ENCODE peak calls at places on chromosomes 16 and 17, in six cellular contexts. One of them, this sample, is unnamed. For H3K4me1 and H3K9me3, the result is how much of the 10 kb centered on the place peaks cover.

GRCh38 chr16:85321856-85322271 is 209.6 kb upstream of the CIBAR2 start:
- DNase-seq in IMR-90: peak
- DNase-seq in colonic mucosa: peak
- DNase-seq in tibial nerve: peak
- DNase-seq in adrenal gland: peak
- DNase-seq in body of pancreas: peak
- DNase-seq in this sample: no peak

GRCh38 chr17:40884708-40885512 is at the start of gene KRT20:
- DNase-seq in tibial nerve: no peak
- DNase-seq in adrenal gland: no peak
- DNase-seq in IMR-90: no peak
- DNase-seq in body of pancreas: no peak
- DNase-seq in colonic mucosa: peak
- DNase-seq in this sample: no peak

GRCh38 chr16:68363847-68364600 is 53.2 kb downstream of the PRMT7 start:
- DNase-seq in body of pancreas: no peak
- DNase-seq in IMR-90: peak
- DNase-seq in colonic mucosa: no peak
- DNase-seq in adrenal gland: peak
- DNase-seq in tibial nerve: no peak
- DNase-seq in this sample: no peak

GRCh38 chr17:45316271-45317112 is at the start of gene MAP3K14:
- DNase-seq in tibial nerve: no peak
- DNase-seq in IMR-90: peak
- DNase-seq in adrenal gland: peak
- DNase-seq in body of pancreas: peak
- DNase-seq in colonic mucosa: peak
- DNase-seq in this sample: peak

GRCh38 chr17:43790311-43790940 is 10.2 kb downstream of the CFAP97D1 start:
- DNase-seq in colonic mucosa: no peak
- DNase-seq in adrenal gland: no peak
- DNase-seq in IMR-90: no peak
- DNase-seq in tibial nerve: no peak
- DNase-seq in body of pancreas: no peak
- DNase-seq in this sample: no peak

GRCh38 chr17:55584055-55584685 is 72.9 kb upstream of the SMIM36 start:
- DNase-seq in colonic mucosa: no peak
- DNase-seq in adrenal gland: no peak
- DNase-seq in body of pancreas: no peak
- DNase-seq in IMR-90: peak
- DNase-seq in tibial nerve: no peak
- DNase-seq in this sample: no peak

GRCh38 chr17:71917715-71918114 is 203.1 kb upstream of the SOX9 start:
- DNase-seq in body of pancreas: no peak
- DNase-seq in adrenal gland: no peak
- DNase-seq in colonic mucosa: no peak
- DNase-seq in IMR-90: no peak
- DNase-seq in tibial nerve: no peak
- DNase-seq in this sample: no peak

GRCh38 chr16:12057276-12057675 is 80.7 kb downstream of the SNX29 start:
- DNase-seq in body of pancreas: no peak
- DNase-seq in colonic mucosa: no peak
- DNase-seq in IMR-90: peak
- DNase-seq in adrenal gland: no peak
- DNase-seq in tibial nerve: no peak
- DNase-seq in this sample: no peak

GRCh38 chr16:48426244-48427135 is 41.3 kb upstream of the SIAH1 start:
- DNase-seq in body of pancreas: no peak
- DNase-seq in adrenal gland: no peak
- DNase-seq in tibial nerve: no peak
- DNase-seq in IMR-90: peak
- DNase-seq in colonic mucosa: no peak
- DNase-seq in this sample: no peak

GRCh38 chr16:5044011-5044540 is 10.3 kb upstream of the NAGPA start:
- DNase-seq in tibial nerve: no peak
- DNase-seq in body of pancreas: no peak
- DNase-seq in colonic mucosa: no peak
- DNase-seq in adrenal gland: no peak
- DNase-seq in IMR-90: no peak
- DNase-seq in this sample: no peak

GRCh38 chr17:61400786-61401279 is 1.2 kb downstream of the TBX2 start:
- DNase-seq in IMR-90: no peak
- DNase-seq in adrenal gland: no peak
- DNase-seq in colonic mucosa: no peak
- DNase-seq in body of pancreas: no peak
- DNase-seq in tibial nerve: no peak
- DNase-seq in this sample: no peak

GRCh38 chr16:71358464-71359031 is at the start of gene CALB2:
- DNase-seq in body of pancreas: peak
- DNase-seq in tibial nerve: peak
- DNase-seq in adrenal gland: peak
- DNase-seq in IMR-90: peak
- DNase-seq in colonic mucosa: peak
- DNase-seq in this sample: peak

GRCh38 chr17:19448341-19449268 is 37.6 kb downstream of the RNF112 start:
- DNase-seq in IMR-90: peak
- DNase-seq in body of pancreas: peak
- DNase-seq in adrenal gland: peak
- DNase-seq in tibial nerve: peak
- DNase-seq in colonic mucosa: no peak
- DNase-seq in this sample: no peak

GRCh38 chr17:47934856-47935255 is 6.5 kb upstream of the PNPO start:
- DNase-seq in tibial nerve: no peak
- DNase-seq in colonic mucosa: no peak
- DNase-seq in body of pancreas: no peak
- DNase-seq in adrenal gland: no peak
- DNase-seq in IMR-90: peak
- DNase-seq in this sample: no peak

GRCh38 chr16:24729967-24730815 is 740 bp downstream of the TNRC6A start:
- DNase-seq in IMR-90: peak
- DNase-seq in tibial nerve: no peak
- DNase-seq in adrenal gland: peak
- DNase-seq in body of pancreas: peak
- DNase-seq in colonic mucosa: peak
- DNase-seq in this sample: no peak

GRCh38 chr16:58451263-58451662 is 48.7 kb upstream of the NDRG4 start:
- DNase-seq in adrenal gland: no peak
- DNase-seq in tibial nerve: no peak
- DNase-seq in IMR-90: no peak
- DNase-seq in colonic mucosa: no peak
- DNase-seq in body of pancreas: no peak
- DNase-seq in this sample: no peak

GRCh38 chr16:12988071-12988470 is 86.7 kb downstream of the SHISA9 start:
- DNase-seq in body of pancreas: no peak
- DNase-seq in adrenal gland: no peak
- DNase-seq in colonic mucosa: no peak
- DNase-seq in tibial nerve: no peak
- DNase-seq in IMR-90: no peak
- DNase-seq in this sample: no peak

GRCh38 chr17:59617141-59617757 is 2.4 kb upstream of the CLTC start:
- DNase-seq in body of pancreas: no peak
- DNase-seq in adrenal gland: no peak
- DNase-seq in IMR-90: no peak
- DNase-seq in colonic mucosa: no peak
- DNase-seq in tibial nerve: no peak
- DNase-seq in this sample: no peak

GRCh38 chr17:69961488-69962145 is 113.4 kb upstream of the KCNJ16 start:
- DNase-seq in body of pancreas: peak
- DNase-seq in adrenal gland: peak
- DNase-seq in IMR-90: peak
- DNase-seq in colonic mucosa: no peak
- DNase-seq in tibial nerve: no peak
- DNase-seq in this sample: no peak

GRCh38 chr16:4395055-4395726 is 21.2 kb downstream of the CORO7 start:
- DNase-seq in adrenal gland: no peak
- DNase-seq in IMR-90: no peak
- DNase-seq in colonic mucosa: no peak
- DNase-seq in body of pancreas: no peak
- DNase-seq in tibial nerve: no peak
- DNase-seq in this sample: no peak

GRCh38 chr17:82933006-82933310 is 93.1 kb upstream of the ZNF750 start:
- DNase-seq in adrenal gland: no peak
- DNase-seq in colonic mucosa: no peak
- DNase-seq in body of pancreas: no peak
- DNase-seq in IMR-90: no peak
- DNase-seq in tibial nerve: no peak
- DNase-seq in this sample: no peak

GRCh38 chr16:71474864-71475263 is 12.8 kb upstream of the ZNF23 start:
- DNase-seq in tibial nerve: no peak
- DNase-seq in body of pancreas: no peak
- DNase-seq in colonic mucosa: no peak
- DNase-seq in IMR-90: peak
- DNase-seq in adrenal gland: no peak
- DNase-seq in this sample: no peak

DNA sequence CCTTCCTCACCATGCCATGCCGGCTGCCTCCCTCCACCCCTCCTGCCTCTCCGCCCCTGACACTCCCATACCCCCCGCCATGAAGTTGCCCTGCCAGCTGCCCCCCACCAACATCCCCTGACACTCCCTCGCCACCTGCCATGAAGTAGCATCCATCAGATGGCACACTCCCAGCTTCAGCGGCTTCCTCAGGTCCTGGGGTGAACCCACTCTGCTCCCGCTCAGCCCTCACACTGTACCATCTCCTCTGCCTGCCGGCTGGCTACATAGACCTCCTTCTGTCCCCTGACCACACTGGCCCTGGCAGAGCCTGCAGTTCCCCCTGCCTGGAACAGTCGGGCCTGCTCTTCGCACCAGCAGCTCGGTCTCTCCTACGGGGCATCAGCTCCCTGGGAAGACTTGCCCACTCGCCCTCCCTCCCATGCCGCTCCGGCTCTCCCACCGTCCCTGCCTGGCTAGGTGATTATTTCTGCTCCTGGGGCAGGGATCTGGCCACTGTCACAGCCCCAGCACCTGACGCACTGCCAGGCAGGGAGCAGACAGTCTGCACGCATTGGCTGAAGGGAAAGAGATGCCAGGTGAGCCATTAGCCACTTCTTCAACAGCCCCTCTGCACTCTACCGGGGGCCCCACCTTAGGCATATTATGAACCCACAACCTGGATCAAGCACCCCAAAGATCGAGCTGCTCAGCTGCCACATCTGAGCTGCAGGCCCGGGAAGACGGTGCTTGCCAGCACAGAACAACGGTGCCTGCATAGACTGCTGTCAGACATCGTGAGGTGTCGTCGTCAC is 9.0 kb downstream of the CANT1 start:
- DNase-seq in IMR-90: no peak
- DNase-seq in body of pancreas: no peak
- DNase-seq in colonic mucosa: no peak
- DNase-seq in adrenal gland: peak
- DNase-seq in tibial nerve: no peak
- DNase-seq in this sample: no peak
- H3K4me1 ChIP-seq in IMR-90: under half
- H3K4me1 ChIP-seq in body of pancreas: under half
- H3K4me1 ChIP-seq in colonic mucosa: under half
- H3K4me1 ChIP-seq in adrenal gland: under half
- H3K4me1 ChIP-seq in tibial nerve: under half
- H3K4me1 ChIP-seq in this sample: under half

DNA sequence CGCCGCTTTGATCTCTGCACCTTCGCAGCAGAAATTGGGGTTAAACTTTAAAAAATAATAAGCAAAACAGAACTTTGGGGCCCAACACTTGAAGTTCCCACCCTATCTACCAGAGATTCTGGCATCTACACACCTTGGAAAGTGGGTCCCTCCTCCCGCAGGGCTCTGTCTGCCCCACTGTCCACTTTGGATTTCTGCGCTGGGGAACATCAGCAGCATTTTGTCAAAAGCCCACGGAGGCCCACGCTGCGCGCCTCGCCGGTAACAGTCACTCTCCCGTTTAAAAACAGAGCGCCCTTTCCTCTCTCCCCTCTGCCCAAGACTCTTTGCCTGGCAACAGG is 725 bp upstream of the WNT9B start:
- DNase-seq in adrenal gland: no peak
- DNase-seq in body of pancreas: no peak
- DNase-seq in IMR-90: no peak
- DNase-seq in colonic mucosa: no peak
- DNase-seq in tibial nerve: no peak
- DNase-seq in this sample: no peak
- H3K4me3 ChIP-seq in adrenal gland: no peak
- H3K4me3 ChIP-seq in body of pancreas: no peak
- H3K4me3 ChIP-seq in IMR-90: no peak
- H3K4me3 ChIP-seq in colonic mucosa: no peak
- H3K4me3 ChIP-seq in tibial nerve: no peak
- H3K4me3 ChIP-seq in this sample: no peak

DNA sequence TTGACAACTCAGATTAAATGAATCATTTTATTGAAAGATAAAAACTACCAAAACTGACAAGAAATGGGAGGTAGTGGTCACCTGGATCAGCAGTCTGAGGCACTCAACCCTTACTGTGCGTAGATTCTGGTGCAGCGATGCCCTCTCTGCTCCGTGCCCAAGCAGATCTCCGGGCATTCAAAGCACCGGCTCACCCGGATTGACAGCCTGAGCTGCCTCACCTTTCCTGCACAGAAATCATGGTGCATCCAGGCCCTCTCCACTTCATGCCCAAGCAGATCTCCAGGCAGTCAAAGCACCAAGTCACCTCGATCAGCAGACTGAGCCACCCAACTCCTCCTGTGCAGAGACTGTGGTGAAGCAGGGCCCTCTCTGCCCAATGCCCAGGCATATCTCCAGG is 196.8 kb downstream of the CA10 start:
- DNase-seq in IMR-90: no peak
- DNase-seq in colonic mucosa: no peak
- DNase-seq in tibial nerve: no peak
- DNase-seq in body of pancreas: no peak
- DNase-seq in adrenal gland: no peak
- DNase-seq in this sample: no peak
- H3K9me3 ChIP-seq in IMR-90: under half
- H3K9me3 ChIP-seq in colonic mucosa: under half
- H3K9me3 ChIP-seq in tibial nerve: under half
- H3K9me3 ChIP-seq in body of pancreas: under half
- H3K9me3 ChIP-seq in adrenal gland: under half
- H3K9me3 ChIP-seq in this sample: under half

DNA sequence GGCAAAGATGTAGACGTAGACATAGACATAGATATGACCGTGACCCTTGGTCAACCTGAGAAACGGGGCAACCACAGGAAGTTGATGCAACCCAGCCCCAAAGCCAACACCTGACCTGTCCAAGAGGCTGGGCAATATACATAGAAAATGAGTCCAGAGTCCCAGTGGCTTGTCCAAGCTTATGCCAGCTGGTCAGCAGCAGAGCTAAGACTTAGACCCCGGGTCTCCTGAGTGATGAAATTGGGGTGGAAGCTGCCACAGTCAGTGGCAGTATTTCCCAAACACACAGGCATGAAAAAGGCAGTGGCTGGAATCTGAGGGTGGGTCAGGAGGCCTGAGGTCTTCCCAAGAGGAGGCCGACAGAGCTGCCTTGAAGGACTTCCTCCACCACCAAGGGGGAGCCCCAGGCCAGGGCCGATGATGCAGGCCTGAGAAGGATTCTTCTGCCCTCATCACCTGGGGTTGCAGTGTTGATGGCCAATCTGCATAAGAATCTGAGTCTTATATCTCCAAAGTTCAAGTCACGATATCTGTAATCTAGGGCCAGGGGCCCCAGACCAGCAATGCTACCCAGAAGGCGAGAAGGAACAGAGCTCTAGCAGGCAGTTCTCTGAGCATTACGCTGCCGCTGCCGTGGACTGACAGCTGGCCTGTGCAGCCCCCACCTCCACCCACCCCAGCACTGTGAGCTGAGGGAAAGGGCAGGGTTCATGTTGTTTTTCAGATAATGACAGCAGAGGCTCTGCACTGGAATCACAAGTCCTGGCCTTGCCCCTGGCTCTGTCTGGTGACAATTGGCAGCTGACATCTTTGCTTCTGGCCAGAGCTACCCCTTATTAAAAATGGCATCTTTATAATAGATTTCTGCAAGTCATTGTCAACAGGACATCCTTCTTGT is 72.7 kb downstream of the GNAO1 start:
- DNase-seq in adrenal gland: no peak
- DNase-seq in body of pancreas: no peak
- DNase-seq in IMR-90: no peak
- DNase-seq in colonic mucosa: no peak
- DNase-seq in tibial nerve: no peak
- DNase-seq in this sample: no peak
- H3K4me1 ChIP-seq in adrenal gland: under half
- H3K4me1 ChIP-seq in body of pancreas: under half
- H3K4me1 ChIP-seq in IMR-90: under half
- H3K4me1 ChIP-seq in colonic mucosa: under half
- H3K4me1 ChIP-seq in tibial nerve: under half
- H3K4me1 ChIP-seq in this sample: half or more

This sample was measured in CD4-positive, alpha-beta memory T cell.